ENCODE peak calls at places on chromosomes 7 and 10, in eight cellular contexts. One of them, this sample, is unnamed.

GRCh38 chr7:98210513-98211220 is 572 bp upstream of the BHLHA15 start:
- DNase-seq in prostate gland: no peak
- DNase-seq in heart right ventricle: no peak
- DNase-seq in chondrocyte: peak; percentile 79
- DNase-seq in progenitor cell of endocrine pancreas: no peak
- DNase-seq in lower leg skin: no peak
- DNase-seq in HFF-Myc: no peak
- DNase-seq in fibroblast of pulmonary artery: peak; percentile 5
- DNase-seq in this sample: peak; percentile 6

GRCh38 chr7:129665013-129665401 is 53.5 kb downstream of the NRF1 start:
- DNase-seq in chondrocyte: no peak
- DNase-seq in lower leg skin: peak; percentile 16
- DNase-seq in prostate gland: no peak
- DNase-seq in fibroblast of pulmonary artery: peak; percentile 94
- DNase-seq in progenitor cell of endocrine pancreas: no peak
- DNase-seq in HFF-Myc: peak; percentile 85
- DNase-seq in heart right ventricle: no peak
- DNase-seq in this sample: peak; percentile 96

GRCh38 chr10:124152139-124152780 is 58.9 kb upstream of the CHST15 start:
- DNase-seq in prostate gland: peak; percentile 52
- DNase-seq in heart right ventricle: peak; percentile 59
- DNase-seq in chondrocyte: no peak
- DNase-seq in fibroblast of pulmonary artery: peak; percentile 66
- DNase-seq in progenitor cell of endocrine pancreas: no peak
- DNase-seq in lower leg skin: peak; percentile 31
- DNase-seq in HFF-Myc: peak; percentile 37
- DNase-seq in this sample: peak; percentile 80

GRCh38 chr7:85664341-85664740 is 477.5 kb upstream of the SEMA3D start:
- DNase-seq in heart right ventricle: no peak
- DNase-seq in progenitor cell of endocrine pancreas: no peak
- DNase-seq in chondrocyte: no peak
- DNase-seq in HFF-Myc: no peak
- DNase-seq in lower leg skin: no peak
- DNase-seq in fibroblast of pulmonary artery: no peak
- DNase-seq in prostate gland: no peak
- DNase-seq in this sample: no peak

GRCh38 chr10:109914966-109915365 is 8.3 kb downstream of the XPNPEP1 start:
- DNase-seq in chondrocyte: no peak
- DNase-seq in HFF-Myc: no peak
- DNase-seq in heart right ventricle: no peak
- DNase-seq in fibroblast of pulmonary artery: peak; percentile 86
- DNase-seq in progenitor cell of endocrine pancreas: no peak
- DNase-seq in lower leg skin: no peak
- DNase-seq in prostate gland: no peak
- DNase-seq in this sample: peak; percentile 74

GRCh38 chr7:147406521-147407115 is 1183.9 kb upstream of the C7orf33 start:
- DNase-seq in lower leg skin: no peak
- DNase-seq in chondrocyte: no peak
- DNase-seq in prostate gland: no peak
- DNase-seq in progenitor cell of endocrine pancreas: no peak
- DNase-seq in heart right ventricle: no peak
- DNase-seq in fibroblast of pulmonary artery: peak; percentile 58
- DNase-seq in HFF-Myc: no peak
- DNase-seq in this sample: peak; percentile 9

GRCh38 chr10:77348711-77349110 is 288.9 kb downstream of the KCNMA1 start:
- DNase-seq in HFF-Myc: no peak
- DNase-seq in prostate gland: no peak
- DNase-seq in fibroblast of pulmonary artery: no peak
- DNase-seq in heart right ventricle: no peak
- DNase-seq in progenitor cell of endocrine pancreas: no peak
- DNase-seq in chondrocyte: no peak
- DNase-seq in lower leg skin: no peak
- DNase-seq in this sample: no peak

GRCh38 chr10:105974803-105975456 is 1189.6 kb downstream of the SORCS1 start:
- DNase-seq in heart right ventricle: no peak
- DNase-seq in fibroblast of pulmonary artery: peak; percentile 43
- DNase-seq in progenitor cell of endocrine pancreas: no peak
- DNase-seq in chondrocyte: no peak
- DNase-seq in lower leg skin: no peak
- DNase-seq in HFF-Myc: no peak
- DNase-seq in prostate gland: no peak
- DNase-seq in this sample: peak; percentile 68

GRCh38 chr7:94333810-94334209 is 60.9 kb upstream of the COL1A2 start:
- DNase-seq in heart right ventricle: no peak
- DNase-seq in lower leg skin: no peak
- DNase-seq in prostate gland: no peak
- DNase-seq in chondrocyte: no peak
- DNase-seq in HFF-Myc: no peak
- DNase-seq in progenitor cell of endocrine pancreas: no peak
- DNase-seq in fibroblast of pulmonary artery: no peak
- DNase-seq in this sample: no peak

GRCh38 chr10:68133553-68133952 is 24.3 kb downstream of the MYPN start:
- DNase-seq in HFF-Myc: no peak
- DNase-seq in lower leg skin: no peak
- DNase-seq in progenitor cell of endocrine pancreas: no peak
- DNase-seq in fibroblast of pulmonary artery: no peak
- DNase-seq in prostate gland: no peak
- DNase-seq in heart right ventricle: no peak
- DNase-seq in chondrocyte: no peak
- DNase-seq in this sample: no peak

GRCh38 chr10:70295321-70295720 is 11.5 kb upstream of the NPFFR1 start:
- DNase-seq in chondrocyte: peak; percentile 39
- DNase-seq in fibroblast of pulmonary artery: no peak
- DNase-seq in progenitor cell of endocrine pancreas: no peak
- DNase-seq in lower leg skin: no peak
- DNase-seq in prostate gland: no peak
- DNase-seq in heart right ventricle: no peak
- DNase-seq in HFF-Myc: no peak
- DNase-seq in this sample: no peak

GRCh38 chr10:71424496-71425194 is 27.9 kb downstream of the CDH23 start:
- DNase-seq in progenitor cell of endocrine pancreas: no peak
- DNase-seq in chondrocyte: no peak
- DNase-seq in HFF-Myc: no peak
- DNase-seq in heart right ventricle: no peak
- DNase-seq in fibroblast of pulmonary artery: no peak
- DNase-seq in lower leg skin: no peak
- DNase-seq in prostate gland: no peak
- DNase-seq in this sample: no peak

GRCh38 chr10:131946321-131946751 is 35.4 kb downstream of the BNIP3 start:
- DNase-seq in prostate gland: no peak
- DNase-seq in HFF-Myc: peak; percentile 7
- DNase-seq in chondrocyte: no peak
- DNase-seq in fibroblast of pulmonary artery: peak; percentile 85
- DNase-seq in progenitor cell of endocrine pancreas: no peak
- DNase-seq in lower leg skin: no peak
- DNase-seq in heart right ventricle: no peak
- DNase-seq in this sample: peak; percentile 62

GRCh38 chr10:23535381-23535780 is 96.5 kb downstream of the OTUD1 start:
- DNase-seq in heart right ventricle: no peak
- DNase-seq in progenitor cell of endocrine pancreas: no peak
- DNase-seq in prostate gland: no peak
- DNase-seq in chondrocyte: no peak
- DNase-seq in lower leg skin: no peak
- DNase-seq in fibroblast of pulmonary artery: no peak
- DNase-seq in HFF-Myc: no peak
- DNase-seq in this sample: no peak
- TF ChIP-seq CTCF in heart right ventricle: no peak
- TF ChIP-seq CTCF in progenitor cell of endocrine pancreas: no peak
- TF ChIP-seq CTCF in prostate gland: no peak
- TF ChIP-seq CTCF in chondrocyte: no peak
- TF ChIP-seq CTCF in lower leg skin: no peak
- TF ChIP-seq CTCF in fibroblast of pulmonary artery: no peak
- TF ChIP-seq CTCF in HFF-Myc: no peak
- TF ChIP-seq CTCF in this sample: no peak

GRCh38 chr10:119542357-119542989 is at the start of gene RGS10:
- DNase-seq in HFF-Myc: no peak
- DNase-seq in heart right ventricle: peak; percentile 82
- DNase-seq in lower leg skin: peak; percentile 68
- DNase-seq in fibroblast of pulmonary artery: peak; percentile 69
- DNase-seq in progenitor cell of endocrine pancreas: peak; percentile 23
- DNase-seq in prostate gland: peak; percentile 84
- DNase-seq in chondrocyte: no peak
- DNase-seq in this sample: peak; percentile 95

GRCh38 chr10:119542990-119543813 is 683 bp upstream of the RGS10 start:
- DNase-seq in chondrocyte: no peak
- DNase-seq in heart right ventricle: peak; percentile 58
- DNase-seq in lower leg skin: peak; percentile 37
- DNase-seq in HFF-Myc: no peak
- DNase-seq in prostate gland: peak; percentile 43
- DNase-seq in progenitor cell of endocrine pancreas: peak; percentile 39
- DNase-seq in fibroblast of pulmonary artery: peak; percentile 55
- DNase-seq in this sample: peak; percentile 80

GRCh38 chr10:119540038-119540437 is 2.5 kb downstream of the RGS10 start:
- DNase-seq in progenitor cell of endocrine pancreas: no peak
- DNase-seq in fibroblast of pulmonary artery: no peak
- DNase-seq in chondrocyte: no peak
- DNase-seq in HFF-Myc: no peak
- DNase-seq in lower leg skin: no peak
- DNase-seq in heart right ventricle: no peak
- DNase-seq in prostate gland: no peak
- DNase-seq in this sample: no peak

GRCh38 chr10:119541046-119541445 is 1.5 kb downstream of the RGS10 start:
- DNase-seq in fibroblast of pulmonary artery: no peak
- DNase-seq in lower leg skin: no peak
- DNase-seq in chondrocyte: no peak
- DNase-seq in prostate gland: no peak
- DNase-seq in progenitor cell of endocrine pancreas: no peak
- DNase-seq in heart right ventricle: no peak
- DNase-seq in HFF-Myc: no peak
- DNase-seq in this sample: peak; percentile 72

DNA sequence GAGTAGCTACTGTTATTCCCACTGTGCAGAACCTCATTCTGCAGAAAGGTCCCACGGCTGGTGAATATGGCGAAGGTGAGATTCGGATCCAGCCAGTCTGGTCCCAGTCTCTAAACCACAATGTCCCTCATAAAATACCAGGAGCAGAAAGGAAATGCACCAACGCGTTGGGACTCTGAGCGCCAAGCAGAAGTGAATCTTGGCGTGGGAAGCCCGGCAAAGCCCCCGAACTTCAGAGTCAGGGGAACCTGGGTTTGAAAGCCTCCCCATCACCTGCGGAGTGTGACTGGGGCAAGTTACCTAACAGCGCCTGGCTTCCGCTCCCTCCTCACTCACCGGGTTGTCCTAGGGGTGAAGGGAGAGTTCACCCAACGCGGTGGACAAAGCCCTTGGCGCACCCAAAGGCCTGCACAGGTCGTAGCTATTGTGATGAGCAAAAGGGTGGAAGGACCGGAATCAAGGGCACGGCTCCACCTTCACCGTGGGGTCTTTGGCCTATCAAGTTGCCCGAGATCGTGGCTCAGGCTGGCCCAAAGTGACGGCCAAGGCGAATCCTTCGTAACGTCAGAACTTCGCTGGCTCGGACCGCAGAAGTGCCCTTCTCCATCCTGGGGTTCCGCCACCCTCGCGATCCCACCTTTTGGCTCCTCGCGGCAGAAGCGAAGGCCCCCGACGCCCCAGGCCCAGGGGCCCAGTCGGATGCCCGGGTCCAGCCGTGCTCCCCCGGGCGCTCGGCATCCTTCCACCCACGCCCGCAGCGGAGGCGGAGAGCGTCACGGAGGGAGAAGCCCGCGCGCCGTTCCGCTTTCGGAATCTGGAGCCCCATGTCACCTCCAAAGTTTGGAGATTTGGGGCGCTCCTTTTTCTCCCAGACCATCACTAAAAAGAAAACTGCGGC is 811 bp downstream of the RGS10 start:
- DNase-seq in fibroblast of pulmonary artery: no peak
- DNase-seq in chondrocyte: no peak
- DNase-seq in progenitor cell of endocrine pancreas: no peak
- DNase-seq in prostate gland: no peak
- DNase-seq in lower leg skin: no peak
- DNase-seq in HFF-Myc: no peak
- DNase-seq in heart right ventricle: peak; percentile 43
- DNase-seq in this sample: no peak
- TF ChIP-seq CTCF in fibroblast of pulmonary artery: no peak
- TF ChIP-seq CTCF in chondrocyte: no peak
- TF ChIP-seq CTCF in progenitor cell of endocrine pancreas: no peak
- TF ChIP-seq CTCF in prostate gland: no peak
- TF ChIP-seq CTCF in lower leg skin: no peak
- TF ChIP-seq CTCF in HFF-Myc: no peak
- TF ChIP-seq CTCF in heart right ventricle: no peak
- TF ChIP-seq CTCF in this sample: no peak

GRCh38 chr7:106484562-106484961 is 176.4 kb downstream of the CCDC71L start:
- DNase-seq in HFF-Myc: peak; percentile 25
- DNase-seq in progenitor cell of endocrine pancreas: no peak
- DNase-seq in fibroblast of pulmonary artery: peak; percentile 56
- DNase-seq in lower leg skin: peak; percentile 52
- DNase-seq in chondrocyte: no peak
- DNase-seq in prostate gland: no peak
- DNase-seq in heart right ventricle: no peak
- DNase-seq in this sample: peak; percentile 59
- TF ChIP-seq CTCF in HFF-Myc: no peak
- TF ChIP-seq CTCF in progenitor cell of endocrine pancreas: no peak
- TF ChIP-seq CTCF in fibroblast of pulmonary artery: no peak
- TF ChIP-seq CTCF in lower leg skin: no peak
- TF ChIP-seq CTCF in chondrocyte: no peak
- TF ChIP-seq CTCF in prostate gland: no peak
- TF ChIP-seq CTCF in heart right ventricle: no peak
- TF ChIP-seq CTCF in this sample: no peak

GRCh38 chr10:100710151-100710871 is 35.1 kb upstream of the PAX2 start:
- DNase-seq in prostate gland: no peak
- DNase-seq in heart right ventricle: no peak
- DNase-seq in progenitor cell of endocrine pancreas: no peak
- DNase-seq in chondrocyte: no peak
- DNase-seq in HFF-Myc: no peak
- DNase-seq in lower leg skin: no peak
- DNase-seq in fibroblast of pulmonary artery: no peak
- DNase-seq in this sample: no peak

GRCh38 chr10:100709655-100710054 is 35.7 kb upstream of the PAX2 start:
- DNase-seq in lower leg skin: no peak
- DNase-seq in fibroblast of pulmonary artery: no peak
- DNase-seq in HFF-Myc: no peak
- DNase-seq in progenitor cell of endocrine pancreas: no peak
- DNase-seq in prostate gland: no peak
- DNase-seq in chondrocyte: no peak
- DNase-seq in heart right ventricle: no peak
- DNase-seq in this sample: no peak

GRCh38 chr10:100709146-100709545 is 36.2 kb upstream of the PAX2 start:
- DNase-seq in fibroblast of pulmonary artery: no peak
- DNase-seq in heart right ventricle: no peak
- DNase-seq in lower leg skin: no peak
- DNase-seq in progenitor cell of endocrine pancreas: no peak
- DNase-seq in prostate gland: no peak
- DNase-seq in chondrocyte: no peak
- DNase-seq in HFF-Myc: no peak
- DNase-seq in this sample: no peak

GRCh38 chr10:100707261-100707848 is 38.0 kb upstream of the PAX2 start:
- DNase-seq in prostate gland: no peak
- DNase-seq in lower leg skin: no peak
- DNase-seq in chondrocyte: no peak
- DNase-seq in HFF-Myc: no peak
- DNase-seq in heart right ventricle: no peak
- DNase-seq in fibroblast of pulmonary artery: no peak
- DNase-seq in progenitor cell of endocrine pancreas: no peak
- DNase-seq in this sample: no peak

DNA sequence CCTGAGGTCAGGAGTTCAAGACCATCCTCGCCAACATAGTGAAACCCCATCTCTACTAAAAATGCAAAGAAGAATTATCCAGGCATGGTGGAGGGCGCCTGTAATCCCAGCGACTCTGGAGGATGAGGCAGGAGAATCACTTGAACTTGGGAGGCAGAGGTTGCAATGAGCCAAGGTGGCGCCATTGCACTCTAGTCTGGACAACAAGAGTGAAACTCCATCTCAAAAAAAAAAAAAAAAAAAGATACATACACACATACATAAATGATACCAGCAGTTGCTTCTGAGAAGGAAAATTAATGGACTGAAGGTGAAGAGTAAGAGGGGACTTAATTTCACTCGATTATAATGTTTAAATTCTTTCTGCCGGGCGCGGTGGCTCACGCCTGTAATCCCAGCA is 40.2 kb upstream of the PAX2 start:
- DNase-seq in prostate gland: no peak
- DNase-seq in fibroblast of pulmonary artery: no peak
- DNase-seq in progenitor cell of endocrine pancreas: no peak
- DNase-seq in chondrocyte: no peak
- DNase-seq in lower leg skin: no peak
- DNase-seq in heart right ventricle: no peak
- DNase-seq in HFF-Myc: no peak
- DNase-seq in this sample: no peak
- TF ChIP-seq CTCF in prostate gland: no peak
- TF ChIP-seq CTCF in fibroblast of pulmonary artery: no peak
- TF ChIP-seq CTCF in progenitor cell of endocrine pancreas: no peak
- TF ChIP-seq CTCF in chondrocyte: peak; percentile 19
- TF ChIP-seq CTCF in lower leg skin: no peak
- TF ChIP-seq CTCF in heart right ventricle: no peak
- TF ChIP-seq CTCF in HFF-Myc: peak; percentile 10
- TF ChIP-seq CTCF in this sample: no peak

This sample was measured in foreskin fibroblast.